ENCODE peak calls at places on chromosomes 4 and X, in six cellular contexts. E is mucosa of descending colon, W is cardiac muscle cell, B is GM23338, R is choroid plexus epithelial cell, X is neural crest cell. K is an unnamed sample.

GRCh38 chr4:152448038-152448437 is 87.9 kb downstream of the FBXW7 start:
- DNase-seq in W (no peak), E (no peak), B (no peak), X (no peak), R (no peak), K (no peak)

GRCh38 chr4:143337600-143338287 is 1.1 kb downstream of the GAB1 start:
- DNase-seq in W (peak), B (peak), X (peak), R (peak), E (peak), K (peak)

GRCh38 chr4:185730387-185730786 is 81.6 kb downstream of the SORBS2 start:
- DNase-seq in X (peak), E (no peak), R (peak), W (peak), B (peak), K (no peak)

GRCh38 chr4:40143926-40144508 is 52.8 kb upstream of the RHOH start:
- DNase-seq in W (no peak), E (no peak), B (no peak), R (no peak), X (no peak), K (no peak)

GRCh38 chrX:140815868-140816267 is 106.3 kb downstream of the LINC00632 start:
- DNase-seq in B (no peak), W (peak), X (no peak), E (no peak), R (peak), K (no peak)

GRCh38 chr4:90185416-90185815 is 58.2 kb downstream of the CCSER1 start:
- DNase-seq in W (no peak), E (no peak), R (no peak), B (no peak), X (no peak), K (no peak)

GRCh38 chr4:54067163-54067562 is 2.8 kb upstream of the CHIC2 start:
- DNase-seq in X (no peak), E (peak), B (no peak), R (peak), W (peak), K (no peak)

GRCh38 chrX:53356186-53356585 is 66.3 kb downstream of the SMC1A start:
- DNase-seq in B (peak), X (peak), W (peak), R (peak), E (no peak), K (no peak)

GRCh38 chr4:141402696-141403095 is 182.0 kb downstream of the ZNF330 start:
- DNase-seq in R (no peak), B (no peak), E (no peak), W (no peak), X (no peak), K (no peak)

GRCh38 chr4:8419222-8420041 is 21.1 kb downstream of the ACOX3 start:
- DNase-seq in B (no peak), W (peak), R (peak), E (no peak), X (no peak), K (no peak)

GRCh38 chr4:187929024-187929423 is 66.5 kb upstream of the ZFP42 start:
- DNase-seq in E (no peak), B (peak), W (no peak), R (no peak), X (peak), K (no peak)
- TF ChIP-seq CTCF in E (no peak), B (peak), W (no peak), R (no peak), X (peak), K (no peak)

GRCh38 chr4:173748353-173748752 is 218.3 kb upstream of the HAND2 start:
- DNase-seq in W (peak), X (no peak), B (no peak), E (no peak), R (peak), K (no peak)
- TF ChIP-seq CTCF in W (peak), X (no peak), B (no peak), E (no peak), R (no peak), K (no peak)

DNA sequence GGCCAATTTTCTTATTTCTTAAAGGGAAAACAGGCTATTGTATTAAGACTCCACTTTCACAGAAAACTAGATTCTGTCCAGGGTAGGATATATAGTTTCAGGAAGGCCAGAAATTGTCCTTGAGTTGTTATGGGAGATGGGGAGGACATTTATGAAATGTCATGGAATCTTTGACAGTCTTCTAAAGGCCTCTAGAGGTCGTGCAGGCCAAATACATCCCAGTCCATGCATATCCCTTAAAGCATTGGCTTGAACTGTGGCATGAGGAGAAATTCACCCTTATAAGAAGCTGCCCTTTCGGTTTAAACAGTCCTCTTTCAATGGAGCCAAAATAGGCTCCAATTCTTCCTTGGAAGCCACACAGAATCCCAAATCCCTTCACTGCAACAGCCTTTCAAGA is 183.6 kb upstream of the NOCT start:
- DNase-seq in R (no peak), B (no peak), W (no peak), E (no peak), X (no peak), K (no peak)
- TF ChIP-seq CTCF in R (no peak), B (peak), W (no peak), E (no peak), X (no peak), K (no peak)

DNA sequence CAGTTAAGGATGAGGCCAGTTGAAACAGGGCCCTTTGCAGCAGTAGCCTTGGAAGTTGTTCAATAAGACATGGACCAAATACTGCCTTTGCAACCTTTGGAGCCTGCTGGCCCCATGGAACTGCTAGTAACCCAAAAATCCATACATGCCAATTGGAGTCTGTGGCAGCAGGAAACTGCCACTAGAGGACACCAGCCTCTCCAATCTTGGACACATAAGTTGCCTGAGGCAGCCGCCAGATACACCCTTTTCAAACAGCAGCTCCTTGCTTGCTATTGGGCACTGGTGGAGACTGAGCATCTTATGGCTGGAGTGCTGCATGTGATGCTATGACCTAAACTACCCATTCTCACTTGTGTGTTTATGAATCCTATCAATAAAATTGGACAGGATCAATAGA is 14.8 kb upstream of the LAP3 start:
- DNase-seq in W (no peak), E (no peak), B (peak), R (no peak), X (no peak), K (no peak)
- TF ChIP-seq CTCF in W (peak), E (no peak), B (peak), R (peak), X (peak), K (no peak)

GRCh38 chr4:178450614-178451013 is 1008.4 kb upstream of the AGA start:
- DNase-seq in E (no peak), W (no peak), R (no peak), B (no peak), X (no peak), K (no peak)
- TF ChIP-seq CTCF in E (no peak), W (no peak), R (no peak), B (no peak), X (no peak), K (no peak)

GRCh38 chr4:182089326-182089725 is 153.9 kb upstream of the TENM3 start:
- DNase-seq in E (no peak), B (peak), R (peak), W (no peak), X (no peak), K (peak)
- TF ChIP-seq CTCF in E (no peak), B (peak), R (peak), W (no peak), X (peak), K (peak)

GRCh38 chrX:115147220-115147619 is 42.0 kb upstream of the RBMXL3 start:
- DNase-seq in B (peak), W (peak), E (no peak), R (peak), X (no peak), K (no peak)
- TF ChIP-seq CTCF in B (no peak), W (peak), E (no peak), R (peak), X (peak), K (peak)